ENCODE peak calls at places on chromosome 4, in nine cellular contexts. One of them, this sample, is unnamed.
A peak's percentile ranks its signal among the peaks of the same experiment; 100 is the strongest.

GRCh38 chr4:182847543-182847942 is 69.6 kb downstream of the DCTD start:
- DNase-seq in lung: no peak
- DNase-seq in body of pancreas: no peak
- DNase-seq in uterus: no peak
- DNase-seq in skeletal muscle cell: no peak
- DNase-seq in stimulated activated naive CD8-positive, alpha-beta T cell treated with anti-CD3 and anti-CD28 coated beads, Interleukin-15, Interleukin-2, amounts not matched to agents 100 U/mL and 50 U/mL, for 24 hours: no peak
- DNase-seq in GM13977: no peak
- DNase-seq in EL: no peak
- DNase-seq in bronchial epithelial cell: peak; percentile 39
- DNase-seq in this sample: peak; percentile 81

GRCh38 chr4:74316397-74316796 is 8.1 kb downstream of the EPGN start:
- DNase-seq in body of pancreas: no peak
- DNase-seq in lung: no peak
- DNase-seq in stimulated activated naive CD8-positive, alpha-beta T cell treated with anti-CD3 and anti-CD28 coated beads, Interleukin-15, Interleukin-2, amounts not matched to agents 100 U/mL and 50 U/mL, for 24 hours: no peak
- DNase-seq in EL: no peak
- DNase-seq in bronchial epithelial cell: peak; percentile 52
- DNase-seq in uterus: no peak
- DNase-seq in GM13977: no peak
- DNase-seq in skeletal muscle cell: peak; percentile 11
- DNase-seq in this sample: peak; percentile 75

GRCh38 chr4:178970433-178971140 is 1528.3 kb upstream of the AGA start:
- DNase-seq in EL: no peak
- DNase-seq in GM13977: no peak
- DNase-seq in lung: no peak
- DNase-seq in body of pancreas: no peak
- DNase-seq in uterus: no peak
- DNase-seq in skeletal muscle cell: no peak
- DNase-seq in bronchial epithelial cell: no peak
- DNase-seq in stimulated activated naive CD8-positive, alpha-beta T cell treated with anti-CD3 and anti-CD28 coated beads, Interleukin-15, Interleukin-2, amounts not matched to agents 100 U/mL and 50 U/mL, for 24 hours: no peak
- DNase-seq in this sample: no peak

GRCh38 chr4:18022572-18023039 is 1.1 kb upstream of the LCORL start:
- DNase-seq in stimulated activated naive CD8-positive, alpha-beta T cell treated with anti-CD3 and anti-CD28 coated beads, Interleukin-15, Interleukin-2, amounts not matched to agents 100 U/mL and 50 U/mL, for 24 hours: no peak
- DNase-seq in bronchial epithelial cell: no peak
- DNase-seq in body of pancreas: no peak
- DNase-seq in uterus: no peak
- DNase-seq in skeletal muscle cell: no peak
- DNase-seq in GM13977: no peak
- DNase-seq in EL: no peak
- DNase-seq in lung: no peak
- DNase-seq in this sample: peak; percentile 1

GRCh38 chr4:112881842-112882241 is 167.6 kb upstream of the ANK2 start:
- DNase-seq in bronchial epithelial cell: no peak
- DNase-seq in skeletal muscle cell: peak; percentile 5
- DNase-seq in uterus: peak; percentile 35
- DNase-seq in body of pancreas: peak; percentile 7
- DNase-seq in lung: no peak
- DNase-seq in GM13977: no peak
- DNase-seq in EL: no peak
- DNase-seq in stimulated activated naive CD8-positive, alpha-beta T cell treated with anti-CD3 and anti-CD28 coated beads, Interleukin-15, Interleukin-2, amounts not matched to agents 100 U/mL and 50 U/mL, for 24 hours: no peak
- DNase-seq in this sample: no peak

GRCh38 chr4:10554694-10555093 is 97.5 kb upstream of the ZNF518B start:
- DNase-seq in uterus: peak; percentile 17
- DNase-seq in lung: peak; percentile 44
- DNase-seq in stimulated activated naive CD8-positive, alpha-beta T cell treated with anti-CD3 and anti-CD28 coated beads, Interleukin-15, Interleukin-2, amounts not matched to agents 100 U/mL and 50 U/mL, for 24 hours: peak; percentile 61
- DNase-seq in EL: peak; percentile 40
- DNase-seq in skeletal muscle cell: peak; percentile 9
- DNase-seq in GM13977: peak; percentile 36
- DNase-seq in bronchial epithelial cell: peak; percentile 63
- DNase-seq in body of pancreas: peak; percentile 55
- DNase-seq in this sample: peak; percentile 68

GRCh38 chr4:169925678-169926077 is 100.5 kb downstream of the MFAP3L start:
- DNase-seq in EL: no peak
- DNase-seq in stimulated activated naive CD8-positive, alpha-beta T cell treated with anti-CD3 and anti-CD28 coated beads, Interleukin-15, Interleukin-2, amounts not matched to agents 100 U/mL and 50 U/mL, for 24 hours: no peak
- DNase-seq in bronchial epithelial cell: no peak
- DNase-seq in body of pancreas: no peak
- DNase-seq in uterus: no peak
- DNase-seq in skeletal muscle cell: no peak
- DNase-seq in lung: no peak
- DNase-seq in GM13977: no peak
- DNase-seq in this sample: no peak

GRCh38 chr4:71026086-71026485 is 32.6 kb downstream of the DCK start:
- DNase-seq in body of pancreas: peak; percentile 57
- DNase-seq in lung: no peak
- DNase-seq in uterus: no peak
- DNase-seq in bronchial epithelial cell: peak; percentile 75
- DNase-seq in EL: peak; percentile 89
- DNase-seq in GM13977: no peak
- DNase-seq in skeletal muscle cell: peak; percentile 39
- DNase-seq in stimulated activated naive CD8-positive, alpha-beta T cell treated with anti-CD3 and anti-CD28 coated beads, Interleukin-15, Interleukin-2, amounts not matched to agents 100 U/mL and 50 U/mL, for 24 hours: no peak
- DNase-seq in this sample: peak; percentile 77

GRCh38 chr4:95023110-95023509 is 265.4 kb downstream of the BMPR1B start:
- DNase-seq in uterus: no peak
- DNase-seq in skeletal muscle cell: peak; percentile 51
- DNase-seq in GM13977: no peak
- DNase-seq in EL: no peak
- DNase-seq in bronchial epithelial cell: peak; percentile 31
- DNase-seq in lung: no peak
- DNase-seq in body of pancreas: no peak
- DNase-seq in stimulated activated naive CD8-positive, alpha-beta T cell treated with anti-CD3 and anti-CD28 coated beads, Interleukin-15, Interleukin-2, amounts not matched to agents 100 U/mL and 50 U/mL, for 24 hours: no peak
- DNase-seq in this sample: peak; percentile 42

GRCh38 chr4:111136438-111136837 is 513.6 kb upstream of the PITX2 start:
- DNase-seq in EL: peak; percentile 34
- DNase-seq in skeletal muscle cell: peak; percentile 26
- DNase-seq in stimulated activated naive CD8-positive, alpha-beta T cell treated with anti-CD3 and anti-CD28 coated beads, Interleukin-15, Interleukin-2, amounts not matched to agents 100 U/mL and 50 U/mL, for 24 hours: no peak
- DNase-seq in lung: no peak
- DNase-seq in GM13977: no peak
- DNase-seq in uterus: no peak
- DNase-seq in body of pancreas: no peak
- DNase-seq in bronchial epithelial cell: peak; percentile 3
- DNase-seq in this sample: peak; percentile 44

GRCh38 chr4:125773502-125773901 is 458.7 kb downstream of the FAT4 start:
- DNase-seq in GM13977: no peak
- DNase-seq in bronchial epithelial cell: no peak
- DNase-seq in skeletal muscle cell: no peak
- DNase-seq in lung: no peak
- DNase-seq in stimulated activated naive CD8-positive, alpha-beta T cell treated with anti-CD3 and anti-CD28 coated beads, Interleukin-15, Interleukin-2, amounts not matched to agents 100 U/mL and 50 U/mL, for 24 hours: no peak
- DNase-seq in EL: no peak
- DNase-seq in uterus: no peak
- DNase-seq in body of pancreas: no peak
- DNase-seq in this sample: no peak

GRCh38 chr4:124754671-124755070 is 42.1 kb upstream of the ANKRD50 start:
- DNase-seq in skeletal muscle cell: no peak
- DNase-seq in bronchial epithelial cell: peak; percentile 66
- DNase-seq in lung: no peak
- DNase-seq in EL: peak; percentile 31
- DNase-seq in GM13977: no peak
- DNase-seq in uterus: no peak
- DNase-seq in body of pancreas: no peak
- DNase-seq in stimulated activated naive CD8-positive, alpha-beta T cell treated with anti-CD3 and anti-CD28 coated beads, Interleukin-15, Interleukin-2, amounts not matched to agents 100 U/mL and 50 U/mL, for 24 hours: no peak
- DNase-seq in this sample: peak; percentile 19

GRCh38 chr4:38654273-38654672 is 9.7 kb upstream of the KLF3 start:
- DNase-seq in bronchial epithelial cell: no peak
- DNase-seq in lung: no peak
- DNase-seq in EL: no peak
- DNase-seq in GM13977: no peak
- DNase-seq in stimulated activated naive CD8-positive, alpha-beta T cell treated with anti-CD3 and anti-CD28 coated beads, Interleukin-15, Interleukin-2, amounts not matched to agents 100 U/mL and 50 U/mL, for 24 hours: no peak
- DNase-seq in uterus: no peak
- DNase-seq in skeletal muscle cell: no peak
- DNase-seq in body of pancreas: no peak
- DNase-seq in this sample: no peak

GRCh38 chr4:149512489-149512888 is 303.2 kb downstream of the IQCM start:
- DNase-seq in lung: no peak
- DNase-seq in bronchial epithelial cell: no peak
- DNase-seq in uterus: no peak
- DNase-seq in EL: no peak
- DNase-seq in stimulated activated naive CD8-positive, alpha-beta T cell treated with anti-CD3 and anti-CD28 coated beads, Interleukin-15, Interleukin-2, amounts not matched to agents 100 U/mL and 50 U/mL, for 24 hours: no peak
- DNase-seq in GM13977: no peak
- DNase-seq in body of pancreas: no peak
- DNase-seq in skeletal muscle cell: no peak
- DNase-seq in this sample: no peak

GRCh38 chr4:138981930-138982390 is 33.6 kb upstream of the NOCT start:
- DNase-seq in uterus: peak; percentile 27
- DNase-seq in GM13977: no peak
- DNase-seq in EL: peak; percentile 35
- DNase-seq in bronchial epithelial cell: peak; percentile 74
- DNase-seq in stimulated activated naive CD8-positive, alpha-beta T cell treated with anti-CD3 and anti-CD28 coated beads, Interleukin-15, Interleukin-2, amounts not matched to agents 100 U/mL and 50 U/mL, for 24 hours: no peak
- DNase-seq in skeletal muscle cell: peak; percentile 72
- DNase-seq in lung: peak; percentile 59
- DNase-seq in body of pancreas: peak; percentile 18
- DNase-seq in this sample: peak; percentile 70

GRCh38 chr4:146654976-146655761 is 16.5 kb downstream of the POU4F2 start:
- DNase-seq in EL: peak; percentile 27
- DNase-seq in bronchial epithelial cell: no peak
- DNase-seq in body of pancreas: peak; percentile 23
- DNase-seq in uterus: no peak
- DNase-seq in GM13977: no peak
- DNase-seq in stimulated activated naive CD8-positive, alpha-beta T cell treated with anti-CD3 and anti-CD28 coated beads, Interleukin-15, Interleukin-2, amounts not matched to agents 100 U/mL and 50 U/mL, for 24 hours: peak; percentile 4
- DNase-seq in skeletal muscle cell: no peak
- DNase-seq in lung: no peak
- DNase-seq in this sample: no peak

GRCh38 chr4:186216465-186217024 is 10.8 kb upstream of the KLKB1 start:
- DNase-seq in stimulated activated naive CD8-positive, alpha-beta T cell treated with anti-CD3 and anti-CD28 coated beads, Interleukin-15, Interleukin-2, amounts not matched to agents 100 U/mL and 50 U/mL, for 24 hours: no peak
- DNase-seq in uterus: no peak
- DNase-seq in bronchial epithelial cell: no peak
- DNase-seq in skeletal muscle cell: no peak
- DNase-seq in EL: peak; percentile 4
- DNase-seq in lung: no peak
- DNase-seq in GM13977: no peak
- DNase-seq in body of pancreas: no peak
- DNase-seq in this sample: no peak

GRCh38 chr4:125498981-125499380 is 184.2 kb downstream of the FAT4 start:
- DNase-seq in uterus: no peak
- DNase-seq in EL: no peak
- DNase-seq in body of pancreas: no peak
- DNase-seq in lung: no peak
- DNase-seq in GM13977: no peak
- DNase-seq in stimulated activated naive CD8-positive, alpha-beta T cell treated with anti-CD3 and anti-CD28 coated beads, Interleukin-15, Interleukin-2, amounts not matched to agents 100 U/mL and 50 U/mL, for 24 hours: no peak
- DNase-seq in skeletal muscle cell: no peak
- DNase-seq in bronchial epithelial cell: no peak
- DNase-seq in this sample: no peak

GRCh38 chr4:62622084-62622483 is 1422.0 kb downstream of the ADGRL3 start:
- DNase-seq in GM13977: no peak
- DNase-seq in stimulated activated naive CD8-positive, alpha-beta T cell treated with anti-CD3 and anti-CD28 coated beads, Interleukin-15, Interleukin-2, amounts not matched to agents 100 U/mL and 50 U/mL, for 24 hours: no peak
- DNase-seq in bronchial epithelial cell: no peak
- DNase-seq in lung: no peak
- DNase-seq in body of pancreas: no peak
- DNase-seq in skeletal muscle cell: no peak
- DNase-seq in uterus: no peak
- DNase-seq in EL: no peak
- DNase-seq in this sample: no peak

GRCh38 chr4:152074573-152074972 is 313.8 kb upstream of the GATB start:
- DNase-seq in bronchial epithelial cell: no peak
- DNase-seq in stimulated activated naive CD8-positive, alpha-beta T cell treated with anti-CD3 and anti-CD28 coated beads, Interleukin-15, Interleukin-2, amounts not matched to agents 100 U/mL and 50 U/mL, for 24 hours: no peak
- DNase-seq in lung: no peak
- DNase-seq in skeletal muscle cell: no peak
- DNase-seq in GM13977: no peak
- DNase-seq in EL: no peak
- DNase-seq in uterus: no peak
- DNase-seq in body of pancreas: no peak
- DNase-seq in this sample: no peak

GRCh38 chr4:100782356-100782755 is 264.5 kb upstream of the EMCN start:
- DNase-seq in stimulated activated naive CD8-positive, alpha-beta T cell treated with anti-CD3 and anti-CD28 coated beads, Interleukin-15, Interleukin-2, amounts not matched to agents 100 U/mL and 50 U/mL, for 24 hours: no peak
- DNase-seq in skeletal muscle cell: no peak
- DNase-seq in body of pancreas: no peak
- DNase-seq in uterus: no peak
- DNase-seq in bronchial epithelial cell: no peak
- DNase-seq in GM13977: no peak
- DNase-seq in EL: no peak
- DNase-seq in lung: no peak
- DNase-seq in this sample: no peak

GRCh38 chr4:97507587-97508245 is 635.6 kb downstream of the STPG2 start:
- DNase-seq in uterus: no peak
- DNase-seq in bronchial epithelial cell: peak; percentile 72
- DNase-seq in lung: no peak
- DNase-seq in body of pancreas: no peak
- DNase-seq in stimulated activated naive CD8-positive, alpha-beta T cell treated with anti-CD3 and anti-CD28 coated beads, Interleukin-15, Interleukin-2, amounts not matched to agents 100 U/mL and 50 U/mL, for 24 hours: no peak
- DNase-seq in skeletal muscle cell: no peak
- DNase-seq in GM13977: no peak
- DNase-seq in EL: no peak
- DNase-seq in this sample: peak; percentile 59

GRCh38 chr4:6207602-6208001 is 7.3 kb upstream of the JAKMIP1 start:
- DNase-seq in body of pancreas: no peak
- DNase-seq in bronchial epithelial cell: no peak
- DNase-seq in skeletal muscle cell: no peak
- DNase-seq in uterus: no peak
- DNase-seq in stimulated activated naive CD8-positive, alpha-beta T cell treated with anti-CD3 and anti-CD28 coated beads, Interleukin-15, Interleukin-2, amounts not matched to agents 100 U/mL and 50 U/mL, for 24 hours: no peak
- DNase-seq in lung: no peak
- DNase-seq in GM13977: no peak
- DNase-seq in EL: no peak
- DNase-seq in this sample: no peak

GRCh38 chr4:26273308-26273980 is 47.4 kb upstream of the RBPJ start:
- DNase-seq in skeletal muscle cell: no peak
- DNase-seq in bronchial epithelial cell: no peak
- DNase-seq in body of pancreas: no peak
- DNase-seq in GM13977: no peak
- DNase-seq in stimulated activated naive CD8-positive, alpha-beta T cell treated with anti-CD3 and anti-CD28 coated beads, Interleukin-15, Interleukin-2, amounts not matched to agents 100 U/mL and 50 U/mL, for 24 hours: no peak
- DNase-seq in lung: peak; percentile 50
- DNase-seq in uterus: peak; percentile 37
- DNase-seq in EL: no peak
- DNase-seq in this sample: no peak

This sample was measured in epithelial cell of esophagus.